ENCODE peak calls at places on chromosomes 7 and 10, in nine cellular contexts. N, K, S, H, L, P, E, Q and F are unnamed samples.

GRCh38 chr7:130009848-130010688 is 41.1 kb downstream of the ZC3HC1 start:
- DNase-seq in Q (no peak), P (peak), N (peak), S (no peak), E (no peak), H (no peak), K (peak), L (no peak), F (no peak)

GRCh38 chr10:63210611-63211196 is 77.6 kb downstream of the NRBF2 start:
- DNase-seq in Q (no peak), N (peak), S (no peak), E (no peak), H (no peak), K (no peak), P (no peak), L (no peak), F (no peak)

GRCh38 chr7:2443491-2443890 is 32.7 kb downstream of the GRIFIN start:
- DNase-seq in Q (no peak), K (no peak), L (no peak), E (no peak), S (no peak), N (no peak), P (no peak), H (no peak), F (no peak)

GRCh38 chr10:28991738-28992270 is 297.1 kb upstream of the LYZL1 start:
- DNase-seq in N (peak), Q (peak), P (peak), L (no peak), H (no peak), K (peak), S (no peak), E (peak), F (peak)

GRCh38 chr7:98024075-98024474 is 34.1 kb upstream of the OCM2 start:
- DNase-seq in E (no peak), S (no peak), H (no peak), L (no peak), P (no peak), N (no peak), Q (no peak), K (no peak), F (no peak)

GRCh38 chr7:33804261-33804660 is 101.1 kb upstream of the BMPER start:
- DNase-seq in K (no peak), N (no peak), E (no peak), S (no peak), Q (no peak), L (no peak), H (no peak), P (no peak), F (no peak)

GRCh38 chr7:24075426-24075810 is 208.6 kb upstream of the NPY start:
- DNase-seq in P (peak), E (no peak), N (no peak), H (no peak), S (no peak), L (no peak), Q (no peak), K (no peak), F (no peak)

GRCh38 chr10:21860718-21861117 is 142.8 kb downstream of the DNAJC1 start:
- DNase-seq in H (no peak), N (no peak), P (peak), L (no peak), E (no peak), Q (no peak), K (no peak), S (no peak), F (no peak)

GRCh38 chr10:125023862-125024495 is 82.1 kb downstream of the ZRANB1 start:
- DNase-seq in S (no peak), Q (no peak), K (peak), H (no peak), L (no peak), N (no peak), P (no peak), E (no peak), F (no peak)

GRCh38 chr10:3776796-3777571 is 8.0 kb downstream of the KLF6 start:
- DNase-seq in E (no peak), Q (peak), H (no peak), N (peak), S (no peak), L (no peak), K (peak), P (peak), F (peak)

GRCh38 chr7:43570688-43571365 is 12.1 kb upstream of the STK17A start:
- DNase-seq in E (no peak), L (no peak), P (peak), H (no peak), Q (no peak), N (no peak), K (no peak), S (no peak), F (no peak)

GRCh38 chr7:126541416-126541815 is 711.3 kb downstream of the GRM8 start:
- DNase-seq in E (no peak), Q (no peak), P (peak), H (no peak), N (no peak), S (no peak), L (no peak), K (no peak), F (no peak)